ENCODE peak calls at places on chromosome 21, in six cellular contexts. K, W, R, B, U and L are unnamed samples.

GRCh38 chr21:33441489-33442477 is 38.0 kb downstream of the TMEM50B start:
- DNase-seq in R (no peak), W (no peak), U (peak), B (no peak), K (peak), L (no peak)

GRCh38 chr21:45122432-45123132 is 48.2 kb downstream of the ADARB1 start:
- DNase-seq in W (no peak), K (no peak), U (no peak), R (no peak), B (no peak), L (no peak)

GRCh38 chr21:27681841-27682240 is 715.0 kb upstream of the ADAMTS5 start:
- DNase-seq in W (no peak), B (no peak), U (no peak), R (no peak), K (peak), L (no peak)

GRCh38 chr21:22224261-22224660 is 1226.1 kb downstream of the NCAM2 start:
- DNase-seq in B (no peak), K (no peak), R (no peak), U (no peak), W (no peak), L (no peak)

GRCh38 chr21:39461419-39461818 is 9.6 kb downstream of the SH3BGR start:
- DNase-seq in R (no peak), W (no peak), K (no peak), B (no peak), U (no peak), L (no peak)

GRCh38 chr21:16634522-16634914 is 878.3 kb upstream of the CXADR start:
- DNase-seq in R (no peak), K (no peak), B (no peak), W (no peak), U (peak), L (no peak)

GRCh38 chr21:31888936-31889371 is 16.1 kb downstream of the HUNK start:
- DNase-seq in R (no peak), B (no peak), K (peak), W (no peak), U (no peak), L (no peak)

GRCh38 chr21:41620982-41621381 is 113.0 kb upstream of the TMPRSS2 start:
- DNase-seq in U (no peak), K (no peak), R (no peak), B (no peak), W (no peak), L (no peak)

GRCh38 chr21:25772680-25773079 is 37.9 kb downstream of the GABPA start:
- DNase-seq in B (no peak), W (no peak), K (peak), R (no peak), U (no peak), L (no peak)

GRCh38 chr21:34973685-34974084 is 75.4 kb downstream of the RUNX1 start:
- DNase-seq in W (no peak), B (no peak), K (no peak), U (no peak), R (no peak), L (no peak)

GRCh38 chr21:23021481-23021880 is 2023.3 kb downstream of the NCAM2 start:
- DNase-seq in B (no peak), R (no peak), U (no peak), K (no peak), W (no peak), L (no peak)

GRCh38 chr21:32951041-32951440 is 74.7 kb upstream of the OLIG2 start:
- DNase-seq in K (no peak), U (no peak), W (no peak), B (no peak), R (peak), L (no peak)

GRCh38 chr21:26966360-26966977 is 419 bp downstream of the ADAMTS5 start:
- DNase-seq in W (no peak), U (peak), B (no peak), K (no peak), R (no peak), L (no peak)

GRCh38 chr21:42703173-42703908 is 49.9 kb downstream of the PDE9A start:
- DNase-seq in U (no peak), B (no peak), R (no peak), K (no peak), W (no peak), L (no peak)

GRCh38 chr21:41583274-41583790 is 75.4 kb upstream of the TMPRSS2 start:
- DNase-seq in R (no peak), K (peak), U (no peak), B (no peak), W (no peak), L (no peak)

GRCh38 chr21:42340187-42340586 is 10.6 kb downstream of the TFF2 start:
- DNase-seq in R (no peak), B (no peak), U (no peak), K (no peak), W (no peak), L (no peak)

GRCh38 chr21:42164064-42164789 is 54.7 kb upstream of the ABCG1 start:
- DNase-seq in R (peak), K (peak), B (no peak), W (no peak), U (peak), L (peak)

GRCh38 chr21:45494135-45494850 is 47.9 kb downstream of the SLC19A1 start:
- DNase-seq in R (no peak), U (no peak), W (no peak), K (no peak), B (no peak), L (no peak)

GRCh38 chr21:29303301-29303700 is 4.6 kb downstream of the BACH1 start:
- DNase-seq in B (no peak), K (no peak), W (no peak), R (no peak), U (no peak), L (no peak)

GRCh38 chr21:39612233-39613028 is at the start of gene B3GALT5:
- DNase-seq in K (peak), R (peak), B (peak), U (peak), W (no peak), L (no peak)

GRCh38 chr21:23968008-23968407 is 1639.3 kb downstream of the MRPL39 start:
- DNase-seq in W (no peak), R (no peak), B (no peak), U (no peak), K (no peak), L (no peak)

GRCh38 chr21:24369751-24370150 is 1237.5 kb downstream of the MRPL39 start:
- DNase-seq in W (no peak), U (no peak), R (no peak), B (no peak), K (no peak), L (no peak)

GRCh38 chr21:45574691-45575090 is 32.5 kb upstream of the SLC19A1 start:
- DNase-seq in R (peak), K (no peak), W (no peak), U (no peak), B (peak), L (no peak)

GRCh38 chr21:31374430-31374829 is 30.4 kb upstream of the TIAM1 start:
- DNase-seq in U (no peak), R (no peak), B (no peak), K (no peak), W (no peak), L (no peak)

GRCh38 chr21:27636671-27637070 is 669.8 kb upstream of the ADAMTS5 start:
- DNase-seq in B (no peak), U (no peak), R (no peak), K (no peak), W (no peak), L (no peak)

GRCh38 chr21:41778974-41779600 is 12.2 kb upstream of the RIPK4 start:
- DNase-seq in B (no peak), W (no peak), K (peak), U (peak), R (peak), L (no peak)

GRCh38 chr21:21213297-21213696 is 215.1 kb downstream of the NCAM2 start:
- DNase-seq in K (no peak), W (no peak), R (no peak), U (no peak), B (no peak), L (no peak)

GRCh38 chr21:17785403-17785788 is 33.8 kb downstream of the C21orf91 start:
- DNase-seq in B (no peak), K (no peak), W (no peak), R (no peak), U (no peak), L (no peak)

GRCh38 chr21:17782051-17782450 is 37.1 kb downstream of the C21orf91 start:
- DNase-seq in R (no peak), W (no peak), U (no peak), B (no peak), K (no peak), L (no peak)

GRCh38 chr21:17784604-17785402 is 34.4 kb downstream of the C21orf91 start:
- DNase-seq in U (no peak), W (no peak), R (no peak), B (no peak), K (peak), L (no peak)

GRCh38 chr21:17783003-17783402 is 36.2 kb downstream of the C21orf91 start:
- DNase-seq in B (no peak), W (no peak), K (no peak), R (no peak), U (no peak), L (no peak)

GRCh38 chr21:17783816-17784598 is 35.1 kb downstream of the C21orf91 start:
- DNase-seq in B (no peak), K (no peak), U (no peak), W (no peak), R (no peak), L (no peak)
- H3K27ac ChIP-seq in B (no peak), K (no peak), U (no peak), W (no peak), R (no peak), L (peak)

DNA sequence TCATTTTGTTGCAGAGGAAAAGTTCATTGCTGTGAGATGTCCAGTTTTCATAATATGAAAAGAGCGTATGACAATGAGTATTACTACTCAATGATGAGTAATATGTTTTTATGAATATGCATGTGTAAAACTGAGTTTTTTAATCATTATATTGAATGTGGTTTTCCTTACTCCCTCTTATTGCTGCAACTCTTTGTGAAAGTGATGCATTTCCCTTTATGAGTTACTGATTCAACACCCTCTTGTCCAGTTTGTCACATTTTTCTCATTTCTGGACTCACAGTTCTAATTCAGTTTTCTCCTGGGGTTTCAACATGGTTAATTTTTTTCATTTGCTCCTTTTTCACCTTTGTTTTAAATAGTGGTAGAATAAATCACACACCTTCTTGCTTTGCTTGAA is 35.2 kb upstream of the KCNJ15 start:
- DNase-seq in R (no peak), B (no peak), K (no peak), W (no peak), U (no peak), L (no peak)
- H3K27ac ChIP-seq in R (no peak), B (no peak), K (no peak), W (no peak), U (no peak), L (no peak)

GRCh38 chr21:36073181-36073580 is 3.4 kb downstream of the CBR1 start:
- DNase-seq in R (no peak), U (no peak), K (no peak), B (no peak), W (no peak), L (no peak)
- H3K27ac ChIP-seq in R (no peak), U (no peak), K (no peak), B (no peak), W (no peak), L (no peak)

GRCh38 chr21:14213164-14213563 is 2.4 kb upstream of the LIPI start:
- DNase-seq in W (no peak), B (no peak), U (no peak), K (no peak), R (no peak), L (no peak)
- H3K27ac ChIP-seq in W (no peak), B (no peak), U (no peak), K (no peak), R (no peak), L (no peak)

GRCh38 chr21:43926196-43926595 is 61.2 kb downstream of the AGPAT3 start:
- DNase-seq in W (no peak), B (no peak), R (no peak), U (no peak), K (no peak), L (no peak)
- H3K27ac ChIP-seq in W (no peak), B (no peak), R (no peak), U (no peak), K (no peak), L (no peak)

GRCh38 chr21:46624050-46624449 is 11.4 kb upstream of the PRMT2 start:
- DNase-seq in R (no peak), U (no peak), B (no peak), K (no peak), W (no peak), L (no peak)

GRCh38 chr21:46620846-46621245 is 14.6 kb upstream of the PRMT2 start:
- DNase-seq in W (no peak), K (no peak), U (no peak), R (no peak), B (no peak), L (no peak)

GRCh38 chr21:46621457-46622182 is 13.9 kb upstream of the PRMT2 start:
- DNase-seq in K (no peak), B (no peak), U (no peak), R (no peak), W (no peak), L (no peak)

GRCh38 chr21:46619846-46620245 is 15.0 kb upstream of the S100B start:
- DNase-seq in K (no peak), W (no peak), B (no peak), U (no peak), R (no peak), L (no peak)

GRCh38 chr21:46622226-46622625 is 13.2 kb upstream of the PRMT2 start:
- DNase-seq in K (no peak), U (no peak), R (no peak), B (peak), W (no peak), L (peak)
- H3K27ac ChIP-seq in K (no peak), U (no peak), R (no peak), B (peak), W (peak), L (peak)